ENCODE peak calls at places on chromosomes 1 and 21, in nine cellular contexts. I is GF-D8; Q is progenitor cell of endocrine pancreas; K is activated T-helper 1 cell treated with anti-CD3 and anti-CD28 coated beads, Interleukin-2, amount 50 U/mL, for 16 hours; U is NCI-H2029; V is H54; S is sciatic nerve; H is HT-29; O is stimulated activated CD4-positive, alpha-beta T cell treated with anti-CD3 and anti-CD28 coated beads, Interleukin-1b, Interleukin-23, amount 100 ng/mL, for 24 hours. B is an unnamed sample.

GRCh38 chr1:35390600-35391494 is 122.3 kb downstream of the ZMYM4 start:
- DNase-seq in I (no peak), Q (no peak), K (no peak), U (no peak), V (no peak), S (no peak), H (no peak), O (no peak), B (no peak)

GRCh38 chr1:27258598-27258997 is 24.2 kb downstream of the WDTC1 start:
- DNase-seq in I (no peak), Q (no peak), K (no peak), U (no peak), V (no peak), S (no peak), H (no peak), O (no peak), B (no peak)

GRCh38 chr1:182059936-182060335 is 1.6 kb downstream of the ZNF648 start:
- DNase-seq in I (no peak), Q (no peak), K (no peak), U (no peak), V (no peak), S (no peak), H (no peak), O (no peak), B (no peak)

GRCh38 chr21:32727478-32727727 is 410 bp downstream of the SYNJ1 start:
- DNase-seq in I (no peak), Q (peak), K (no peak), U (no peak), V (no peak), S (peak), H (no peak), O (no peak), B (no peak)

GRCh38 chr1:24202987-24203386 is 15.9 kb upstream of the IFNLR1 start:
- DNase-seq in I (no peak), Q (no peak), K (no peak), U (no peak), V (no peak), S (no peak), H (no peak), O (no peak), B (no peak)

GRCh38 chr1:109637446-109637845 is 17.8 kb downstream of the AMPD2 start:
- DNase-seq in I (no peak), Q (no peak), K (no peak), U (no peak), V (no peak), S (no peak), H (no peak), O (no peak), B (no peak)

GRCh38 chr1:108692724-108693655 is 880 bp downstream of the PRPF38B start:
- DNase-seq in I (peak), Q (no peak), K (peak), U (peak), V (peak), S (peak), H (peak), O (peak), B (no peak)

GRCh38 chr1:9014475-9015375 is 11.5 kb downstream of the SLC2A7 start:
- DNase-seq in I (no peak), Q (no peak), K (no peak), U (no peak), V (no peak), S (no peak), H (no peak), O (no peak), B (no peak)

GRCh38 chr1:157117527-157118057 is 18.0 kb upstream of the ETV3L start:
- DNase-seq in I (no peak), Q (no peak), K (no peak), U (no peak), V (no peak), S (peak), H (no peak), O (no peak), B (no peak)

GRCh38 chr1:24535021-24535424 is 20.9 kb upstream of the NCMAP start:
- DNase-seq in I (no peak), Q (no peak), K (peak), U (peak), V (no peak), S (no peak), H (no peak), O (peak), B (no peak)

GRCh38 chr1:10387611-10388386 is 11.1 kb upstream of the PGD start:
- DNase-seq in I (peak), Q (no peak), K (no peak), U (no peak), V (no peak), S (peak), H (peak), O (no peak), B (peak)

GRCh38 chr1:90925928-90926869 is 95.6 kb downstream of the ZNF644 start:
- DNase-seq in I (peak), Q (no peak), K (no peak), U (no peak), V (no peak), S (no peak), H (peak), O (no peak), B (peak)

GRCh38 chr1:2596530-2597333 is 10.2 kb downstream of the PRXL2B start:
- DNase-seq in I (no peak), Q (no peak), K (no peak), U (no peak), V (no peak), S (peak), H (no peak), O (no peak), B (no peak)

GRCh38 chr1:171081220-171081993 is 9.3 kb upstream of the FMO3 start:
- DNase-seq in I (no peak), Q (no peak), K (no peak), U (no peak), V (no peak), S (no peak), H (peak), O (no peak), B (peak)

GRCh38 chr1:48291421-48291820 is 68.9 kb downstream of the SLC5A9 start:
- DNase-seq in I (no peak), Q (no peak), K (no peak), U (no peak), V (no peak), S (no peak), H (no peak), O (no peak), B (no peak)

GRCh38 chr1:164440222-164440621 is 118.8 kb upstream of the PBX1 start:
- DNase-seq in I (no peak), Q (no peak), K (no peak), U (no peak), V (no peak), S (no peak), H (peak), O (no peak), B (no peak)

GRCh38 chr1:117605164-117605810 is 561 bp upstream of the TENT5C start:
- DNase-seq in I (no peak), Q (no peak), K (no peak), U (no peak), V (no peak), S (peak), H (no peak), O (no peak), B (no peak)

GRCh38 chr1:197224160-197224559 is 43.9 kb upstream of the CRB1 start:
- DNase-seq in I (no peak), Q (no peak), K (no peak), U (no peak), V (no peak), S (no peak), H (peak), O (no peak), B (no peak)

GRCh38 chr1:19257178-19257914 is 5.7 kb downstream of the MRTO4 start:
- DNase-seq in I (no peak), Q (no peak), K (no peak), U (no peak), V (no peak), S (no peak), H (no peak), O (no peak), B (no peak)

B was measured in SK-N-MC.